ENCODE peak calls at places on chromosome 11, in ten cellular contexts. R is C1 segment of cervical spinal cord; N is NCI-H460; C is stimulated activated CD4-positive, alpha-beta T cell treated with anti-CD3 and anti-CD28 coated beads, Interleukin-2, amount 100 ng/mL, for 48 hours; E is T-helper 17 cell; V is NCI-H2081; T is activated CD8-positive, alpha-beta T cell treated with anti-CD3 and anti-CD28 coated beads for 36 hours; Q is iPS-NIHi11; U is Karpas-422; D is CD8-positive, alpha-beta memory T cell. J is an unnamed sample.

GRCh38 chr11:342328-342727 is 21.7 kb upstream of the IFITM3 start:
- DNase-seq in N (no peak), T (no peak), C (no peak), V (no peak), U (no peak), R (no peak), Q (no peak), E (no peak), D (no peak), J (no peak)

GRCh38 chr11:128689946-128690745 is 3.7 kb upstream of the FLI1 start:
- DNase-seq in D (no peak), Q (no peak), T (no peak), U (no peak), C (no peak), R (no peak), V (no peak), E (no peak), N (no peak), J (no peak)

GRCh38 chr11:12560861-12561260 is 113.4 kb upstream of the TEAD1 start:
- DNase-seq in Q (no peak), U (no peak), R (no peak), C (no peak), E (no peak), T (no peak), V (no peak), D (no peak), N (no peak), J (no peak)

GRCh38 chr11:38460901-38461300 is 1862.9 kb upstream of the RAG2 start:
- DNase-seq in D (no peak), T (no peak), V (no peak), R (no peak), C (no peak), Q (peak), U (peak), E (no peak), N (no peak), J (no peak)

GRCh38 chr11:110525883-110526282 is 96.1 kb downstream of the FDX1 start:
- DNase-seq in V (peak), D (no peak), U (no peak), Q (no peak), R (no peak), T (no peak), E (no peak), N (no peak), C (no peak), J (no peak)

GRCh38 chr11:71356904-71357303 is 91.3 kb downstream of the DHCR7 start:
- DNase-seq in T (no peak), R (no peak), Q (no peak), D (no peak), E (no peak), V (no peak), N (no peak), U (no peak), C (no peak), J (no peak)

GRCh38 chr11:132620423-132620822 is 911.9 kb downstream of the OPCML start:
- DNase-seq in R (no peak), C (no peak), T (no peak), U (no peak), D (no peak), E (no peak), V (peak), N (no peak), Q (no peak), J (no peak)

GRCh38 chr11:1202776-1203504 is 19.9 kb upstream of the MUC5B start:
- DNase-seq in C (peak), V (peak), T (peak), Q (peak), R (peak), E (peak), D (peak), N (peak), U (peak), J (peak)

GRCh38 chr11:110297082-110297725 is 790 bp upstream of the RDX start:
- DNase-seq in C (no peak), Q (no peak), R (no peak), V (no peak), D (no peak), E (no peak), T (no peak), U (no peak), N (no peak), J (no peak)

GRCh38 chr11:21861314-21861713 is 331.6 kb upstream of the ANO5 start:
- DNase-seq in V (no peak), T (no peak), N (no peak), U (no peak), Q (peak), E (no peak), D (no peak), C (no peak), R (no peak), J (no peak)

GRCh38 chr11:15972838-15973237 is 383.5 kb downstream of the SOX6 start:
- DNase-seq in V (no peak), E (no peak), D (no peak), R (no peak), T (no peak), C (no peak), N (no peak), U (no peak), Q (no peak), J (no peak)

GRCh38 chr11:97905101-97905500 is 1115.6 kb upstream of the CNTN5 start:
- DNase-seq in U (no peak), R (no peak), N (no peak), C (no peak), E (no peak), Q (no peak), D (no peak), T (no peak), V (no peak), J (no peak)

GRCh38 chr11:94731921-94732601 is 36.1 kb upstream of the AMOTL1 start:
- DNase-seq in R (no peak), E (no peak), N (peak), U (no peak), V (peak), C (no peak), T (no peak), D (no peak), Q (no peak), J (no peak)

GRCh38 chr11:57432714-57433163 is 5.8 kb upstream of the SLC43A3 start:
- DNase-seq in R (no peak), V (no peak), C (no peak), N (no peak), D (no peak), Q (no peak), T (peak), E (no peak), U (no peak), J (no peak)

GRCh38 chr11:96704847-96705246 is 315.0 kb downstream of the JRKL start:
- DNase-seq in V (no peak), E (no peak), C (no peak), T (no peak), D (no peak), N (no peak), Q (peak), R (no peak), U (no peak), J (no peak)

GRCh38 chr11:74519719-74520118 is 26.2 kb upstream of the LIPT2 start:
- DNase-seq in E (no peak), R (no peak), T (no peak), D (no peak), Q (no peak), U (no peak), N (no peak), C (no peak), V (no peak), J (no peak)

GRCh38 chr11:124769804-124770774 is 8.0 kb upstream of the ESAM start:
- DNase-seq in V (no peak), Q (no peak), R (no peak), N (no peak), D (no peak), T (no peak), C (no peak), E (no peak), U (no peak), J (no peak)